ENCODE peak calls at places on chromosomes 2 and 18, in four cellular contexts. R is astrocyte of the cerebellum, N is A549, Q is foreskin fibroblast. O is an unnamed sample.

GRCh38 chr18:6069539-6069938 is 174.2 kb upstream of the TMEM200C start:
- DNase-seq in R (no peak), N (no peak), Q (no peak), O (no peak)

GRCh38 chr2:80054339-80054675 is 250.2 kb downstream of the LRRTM1 start:
- DNase-seq in R (no peak), N (no peak), Q (peak; percentile 42), O (no peak)

GRCh38 chr2:72027426-72028161 is 120.1 kb downstream of the CYP26B1 start:
- DNase-seq in R (no peak), N (no peak), Q (peak; percentile 8), O (no peak)

GRCh38 chr2:137927846-137928245 is 36.4 kb upstream of the HNMT start:
- DNase-seq in R (no peak), N (no peak), Q (no peak), O (no peak)

GRCh38 chr2:230449901-230450467 is 34.0 kb downstream of the SP100 start:
- DNase-seq in R (no peak), N (no peak), Q (no peak), O (no peak)

GRCh38 chr2:19178175-19178574 is 180.2 kb downstream of the OSR1 start:
- DNase-seq in R (no peak), N (no peak), Q (peak; percentile 71), O (no peak)

GRCh38 chr2:25928668-25929067 is 50.4 kb upstream of the ASXL2 start:
- DNase-seq in R (no peak), N (no peak), Q (no peak), O (no peak)

GRCh38 chr2:134410831-134411231 is 157.0 kb downstream of the MGAT5 start:
- DNase-seq in R (no peak), N (no peak), Q (peak; percentile 34), O (no peak)

GRCh38 chr18:10057808-10058791 is 144.3 kb downstream of the VAPA start:
- DNase-seq in R (peak; percentile 80), N (peak; percentile 2), Q (peak; percentile 87), O (no peak)

GRCh38 chr2:9141379-9141667 is 65.3 kb upstream of the ASAP2 start:
- DNase-seq in R (no peak), N (no peak), Q (no peak), O (no peak)

GRCh38 chr2:9143264-9143815 is 63.3 kb upstream of the ASAP2 start:
- DNase-seq in R (no peak), N (no peak), Q (peak; percentile 16), O (no peak)

GRCh38 chr2:9141706-9142460 is 64.7 kb upstream of the ASAP2 start:
- DNase-seq in R (no peak), N (no peak), Q (no peak), O (no peak)

GRCh38 chr2:9144047-9144446 is 62.6 kb upstream of the ASAP2 start:
- DNase-seq in R (no peak), N (no peak), Q (no peak), O (no peak)

GRCh38 chr2:9142551-9143263 is 63.9 kb upstream of the ASAP2 start:
- DNase-seq in R (peak; percentile 56), N (peak; percentile 93), Q (peak; percentile 95), O (peak; percentile 68)
- H3K4me3 ChIP-seq in R (peak overlapping the region; percentile 19), N (peak overlapping the region; percentile 42), Q (peak overlapping the region; percentile 23), O (no peak overlapping the region)

GRCh38 chr18:78071146-78071710 is 821.6 kb downstream of the GALR1 start:
- DNase-seq in R (no peak), N (no peak), Q (no peak), O (no peak)

GRCh38 chr18:78074400-78075020 is 824.9 kb downstream of the GALR1 start:
- DNase-seq in R (no peak), N (no peak), Q (no peak), O (no peak)

GRCh38 chr18:78069784-78070664 is 820.4 kb downstream of the GALR1 start:
- DNase-seq in R (no peak), N (no peak), Q (no peak), O (no peak)

DNA sequence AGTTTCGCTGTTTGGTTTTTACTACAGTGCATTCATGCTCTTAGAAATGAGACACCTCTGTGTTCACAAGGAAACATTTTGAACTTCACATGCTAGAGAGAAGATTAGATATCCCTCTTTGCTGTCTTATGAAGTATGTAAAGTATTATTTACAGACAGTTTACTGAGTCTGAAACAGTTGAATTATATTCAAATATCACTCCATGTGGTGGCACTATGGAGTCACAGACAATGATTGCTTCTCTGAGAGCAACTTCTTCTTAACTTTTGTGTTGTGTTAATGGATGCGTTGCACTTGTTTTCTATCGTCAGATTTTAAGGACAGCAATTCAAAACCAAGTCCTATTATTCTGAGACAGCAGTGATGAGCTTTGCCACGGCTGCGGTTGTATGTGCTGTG is 823.6 kb downstream of the GALR1 start:
- DNase-seq in R (no peak), N (no peak), Q (no peak), O (no peak)
- TF ChIP-seq CTCF in R (no peak), N (no peak), Q (no peak), O (no peak)

GRCh38 chr18:31649449-31649848 is 34.9 kb downstream of the B4GALT6 start:
- DNase-seq in R (no peak), N (no peak), Q (no peak), O (no peak)
- H3K4me3 ChIP-seq in R (no peak overlapping the region), N (no peak overlapping the region), Q (no peak overlapping the region), O (peak overlapping the region; percentile 32)

DNA sequence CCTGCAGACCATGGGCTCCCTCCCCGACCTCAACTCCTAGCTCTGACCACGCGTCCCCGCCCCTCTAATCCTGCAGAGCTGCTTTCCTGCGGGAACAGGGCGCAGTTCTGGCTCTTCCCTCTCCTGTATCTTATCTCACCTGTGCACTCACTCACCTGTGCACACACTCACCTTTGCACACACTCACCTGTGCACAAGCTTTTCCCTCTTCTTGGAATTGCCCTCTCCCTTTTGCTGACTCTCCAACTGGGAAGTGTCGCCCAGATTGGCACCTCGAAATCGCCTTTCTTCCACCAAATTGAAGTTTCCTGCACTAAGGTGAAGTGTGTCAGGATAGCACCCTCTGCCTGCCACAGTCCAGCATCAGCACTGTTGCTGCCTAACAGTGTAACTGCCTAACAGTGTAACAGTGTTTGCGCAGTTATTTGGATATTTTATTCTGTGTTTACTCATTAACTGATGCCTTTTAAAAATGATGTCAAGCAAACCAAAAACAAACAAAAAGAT is 585 bp upstream of the CMPK2 start:
- DNase-seq in R (peak; percentile 9), N (peak; percentile 56), Q (peak; percentile 29), O (peak; percentile 59)
- TF ChIP-seq CTCF in R (peak; percentile 75), N (peak; percentile 51), Q (peak; percentile 43), O (peak; percentile 29)

GRCh38 chr2:153404792-153405191 is 73.8 kb downstream of the RPRM start:
- DNase-seq in R (no peak), N (no peak), Q (no peak), O (no peak)
- H3K4me3 ChIP-seq in R (no peak overlapping the region), N (no peak overlapping the region), Q (no peak overlapping the region), O (no peak overlapping the region)

GRCh38 chr18:8900552-8900951 is 195.2 kb downstream of the MTCL1 start:
- DNase-seq in R (no peak), N (no peak), Q (no peak), O (no peak)

GRCh38 chr18:8898990-8899389 is 193.6 kb downstream of the MTCL1 start:
- DNase-seq in R (no peak), N (no peak), Q (no peak), O (no peak)

GRCh38 chr18:8895987-8896619 is 190.7 kb downstream of the MTCL1 start:
- DNase-seq in R (peak; percentile 60), N (no peak), Q (peak; percentile 96), O (no peak)

GRCh38 chr18:8904316-8904715 is 198.2 kb upstream of the NDUFV2 start:
- DNase-seq in R (no peak), N (no peak), Q (no peak), O (no peak)

DNA sequence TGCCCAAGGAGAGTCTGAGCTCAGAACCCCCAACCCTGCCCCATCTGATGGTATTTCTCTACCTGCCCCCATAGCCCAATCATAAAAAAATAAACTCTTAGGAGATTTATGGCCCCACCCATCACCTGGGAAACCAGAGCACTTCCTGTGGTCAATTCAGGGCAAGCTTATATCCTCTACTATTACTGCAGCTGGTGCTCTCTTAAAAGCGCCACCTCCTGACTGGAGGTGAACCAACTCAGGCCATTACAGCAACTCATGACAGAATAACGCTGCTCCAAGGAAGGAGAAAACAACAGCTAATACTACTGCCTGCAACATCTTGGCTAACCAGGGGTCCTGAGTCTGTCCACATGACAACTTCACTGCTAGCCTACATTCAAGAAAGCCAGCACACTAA is 195.7 kb downstream of the MTCL1 start:
- DNase-seq in R (no peak), N (no peak), Q (no peak), O (peak; percentile 14)
- TF ChIP-seq CTCF in R (no peak), N (no peak), Q (no peak), O (no peak)

O was measured in GM12865.